ENCODE peak calls at places on chromosomes 6 and 20, in six cellular contexts. One of them, this sample, is unnamed.

GRCh38 chr6:157635388-157636244 is 187.4 kb upstream of the SNX9 start:
- DNase-seq in activated T-cell treated with anti-CD3 and anti-CD28 coated beads for 24 hours: no peak
- DNase-seq in NCI-H1930: no peak
- DNase-seq in stimulated activated CD4-positive, alpha-beta T cell treated with anti-CD3 and anti-CD28 coated beads, Interleukin-1b, Interleukin-23, amount 100 ng/mL, for 1 hour: no peak
- DNase-seq in AML-193: no peak
- DNase-seq in RWPE1: no peak
- DNase-seq in this sample: no peak

GRCh38 chr6:113137411-113137810 is 719.7 kb upstream of the MARCKS start:
- DNase-seq in RWPE1: no peak
- DNase-seq in NCI-H1930: no peak
- DNase-seq in AML-193: no peak
- DNase-seq in stimulated activated CD4-positive, alpha-beta T cell treated with anti-CD3 and anti-CD28 coated beads, Interleukin-1b, Interleukin-23, amount 100 ng/mL, for 1 hour: no peak
- DNase-seq in activated T-cell treated with anti-CD3 and anti-CD28 coated beads for 24 hours: no peak
- DNase-seq in this sample: no peak

GRCh38 chr6:87791982-87792381 is 89.9 kb upstream of the AKIRIN2 start:
- DNase-seq in RWPE1: no peak
- DNase-seq in activated T-cell treated with anti-CD3 and anti-CD28 coated beads for 24 hours: no peak
- DNase-seq in AML-193: no peak
- DNase-seq in NCI-H1930: no peak
- DNase-seq in stimulated activated CD4-positive, alpha-beta T cell treated with anti-CD3 and anti-CD28 coated beads, Interleukin-1b, Interleukin-23, amount 100 ng/mL, for 1 hour: no peak
- DNase-seq in this sample: no peak

GRCh38 chr20:6468751-6469150 is 298.7 kb upstream of the BMP2 start:
- DNase-seq in NCI-H1930: no peak
- DNase-seq in stimulated activated CD4-positive, alpha-beta T cell treated with anti-CD3 and anti-CD28 coated beads, Interleukin-1b, Interleukin-23, amount 100 ng/mL, for 1 hour: no peak
- DNase-seq in activated T-cell treated with anti-CD3 and anti-CD28 coated beads for 24 hours: no peak
- DNase-seq in RWPE1: no peak
- DNase-seq in AML-193: no peak
- DNase-seq in this sample: no peak

GRCh38 chr6:113995632-113996031 is 24.7 kb upstream of the HDAC2 start:
- DNase-seq in activated T-cell treated with anti-CD3 and anti-CD28 coated beads for 24 hours: no peak
- DNase-seq in RWPE1: peak
- DNase-seq in NCI-H1930: no peak
- DNase-seq in stimulated activated CD4-positive, alpha-beta T cell treated with anti-CD3 and anti-CD28 coated beads, Interleukin-1b, Interleukin-23, amount 100 ng/mL, for 1 hour: no peak
- DNase-seq in AML-193: no peak
- DNase-seq in this sample: no peak

GRCh38 chr20:59151820-59152219 is 11.8 kb upstream of the ZNF831 start:
- DNase-seq in NCI-H1930: no peak
- DNase-seq in activated T-cell treated with anti-CD3 and anti-CD28 coated beads for 24 hours: no peak
- DNase-seq in AML-193: no peak
- DNase-seq in RWPE1: no peak
- DNase-seq in stimulated activated CD4-positive, alpha-beta T cell treated with anti-CD3 and anti-CD28 coated beads, Interleukin-1b, Interleukin-23, amount 100 ng/mL, for 1 hour: no peak
- DNase-seq in this sample: no peak

GRCh38 chr20:23456416-23456815 is 3.7 kb upstream of the CST11 start:
- DNase-seq in NCI-H1930: no peak
- DNase-seq in AML-193: no peak
- DNase-seq in activated T-cell treated with anti-CD3 and anti-CD28 coated beads for 24 hours: no peak
- DNase-seq in RWPE1: no peak
- DNase-seq in stimulated activated CD4-positive, alpha-beta T cell treated with anti-CD3 and anti-CD28 coated beads, Interleukin-1b, Interleukin-23, amount 100 ng/mL, for 1 hour: no peak
- DNase-seq in this sample: no peak

GRCh38 chr20:42572320-42573016 is 617.2 kb downstream of the PTPRT start:
- DNase-seq in NCI-H1930: no peak
- DNase-seq in RWPE1: no peak
- DNase-seq in AML-193: no peak
- DNase-seq in stimulated activated CD4-positive, alpha-beta T cell treated with anti-CD3 and anti-CD28 coated beads, Interleukin-1b, Interleukin-23, amount 100 ng/mL, for 1 hour: no peak
- DNase-seq in activated T-cell treated with anti-CD3 and anti-CD28 coated beads for 24 hours: no peak
- DNase-seq in this sample: no peak

GRCh38 chr6:45709834-45710233 is 305.8 kb downstream of the CLIC5 start:
- DNase-seq in NCI-H1930: no peak
- DNase-seq in AML-193: no peak
- DNase-seq in stimulated activated CD4-positive, alpha-beta T cell treated with anti-CD3 and anti-CD28 coated beads, Interleukin-1b, Interleukin-23, amount 100 ng/mL, for 1 hour: no peak
- DNase-seq in activated T-cell treated with anti-CD3 and anti-CD28 coated beads for 24 hours: peak
- DNase-seq in RWPE1: no peak
- DNase-seq in this sample: peak

GRCh38 chr20:5870462-5871021 is 79.8 kb downstream of the TRMT6 start:
- DNase-seq in RWPE1: no peak
- DNase-seq in stimulated activated CD4-positive, alpha-beta T cell treated with anti-CD3 and anti-CD28 coated beads, Interleukin-1b, Interleukin-23, amount 100 ng/mL, for 1 hour: no peak
- DNase-seq in activated T-cell treated with anti-CD3 and anti-CD28 coated beads for 24 hours: no peak
- DNase-seq in AML-193: no peak
- DNase-seq in NCI-H1930: peak
- DNase-seq in this sample: no peak

GRCh38 chr20:25178563-25179438 is 16.7 kb upstream of the ENTPD6 start:
- DNase-seq in NCI-H1930: peak
- DNase-seq in activated T-cell treated with anti-CD3 and anti-CD28 coated beads for 24 hours: no peak
- DNase-seq in AML-193: peak
- DNase-seq in stimulated activated CD4-positive, alpha-beta T cell treated with anti-CD3 and anti-CD28 coated beads, Interleukin-1b, Interleukin-23, amount 100 ng/mL, for 1 hour: no peak
- DNase-seq in RWPE1: peak
- DNase-seq in this sample: no peak

GRCh38 chr6:109069746-109070145 is 24.9 kb downstream of the SESN1 start:
- DNase-seq in RWPE1: no peak
- DNase-seq in AML-193: peak
- DNase-seq in NCI-H1930: no peak
- DNase-seq in activated T-cell treated with anti-CD3 and anti-CD28 coated beads for 24 hours: no peak
- DNase-seq in stimulated activated CD4-positive, alpha-beta T cell treated with anti-CD3 and anti-CD28 coated beads, Interleukin-1b, Interleukin-23, amount 100 ng/mL, for 1 hour: no peak
- DNase-seq in this sample: no peak

GRCh38 chr6:37308084-37308817 is 45.5 kb upstream of the RNF8 start:
- DNase-seq in AML-193: no peak
- DNase-seq in RWPE1: no peak
- DNase-seq in stimulated activated CD4-positive, alpha-beta T cell treated with anti-CD3 and anti-CD28 coated beads, Interleukin-1b, Interleukin-23, amount 100 ng/mL, for 1 hour: no peak
- DNase-seq in activated T-cell treated with anti-CD3 and anti-CD28 coated beads for 24 hours: no peak
- DNase-seq in NCI-H1930: no peak
- DNase-seq in this sample: no peak

GRCh38 chr6:112906737-112907136 is 559.6 kb downstream of the RFPL4B start:
- DNase-seq in activated T-cell treated with anti-CD3 and anti-CD28 coated beads for 24 hours: no peak
- DNase-seq in stimulated activated CD4-positive, alpha-beta T cell treated with anti-CD3 and anti-CD28 coated beads, Interleukin-1b, Interleukin-23, amount 100 ng/mL, for 1 hour: no peak
- DNase-seq in NCI-H1930: no peak
- DNase-seq in RWPE1: no peak
- DNase-seq in AML-193: no peak
- DNase-seq in this sample: no peak

GRCh38 chr20:54633903-54634302 is 158.5 kb downstream of the DOK5 start:
- DNase-seq in AML-193: no peak
- DNase-seq in NCI-H1930: no peak
- DNase-seq in activated T-cell treated with anti-CD3 and anti-CD28 coated beads for 24 hours: no peak
- DNase-seq in RWPE1: no peak
- DNase-seq in stimulated activated CD4-positive, alpha-beta T cell treated with anti-CD3 and anti-CD28 coated beads, Interleukin-1b, Interleukin-23, amount 100 ng/mL, for 1 hour: no peak
- DNase-seq in this sample: peak

GRCh38 chr6:52271852-52272460 is 12.6 kb downstream of the MCM3 start:
- DNase-seq in AML-193: no peak
- DNase-seq in RWPE1: no peak
- DNase-seq in stimulated activated CD4-positive, alpha-beta T cell treated with anti-CD3 and anti-CD28 coated beads, Interleukin-1b, Interleukin-23, amount 100 ng/mL, for 1 hour: no peak
- DNase-seq in NCI-H1930: no peak
- DNase-seq in activated T-cell treated with anti-CD3 and anti-CD28 coated beads for 24 hours: no peak
- DNase-seq in this sample: no peak

GRCh38 chr6:160005211-160005610 is 36.3 kb downstream of the IGF2R start:
- DNase-seq in RWPE1: no peak
- DNase-seq in activated T-cell treated with anti-CD3 and anti-CD28 coated beads for 24 hours: no peak
- DNase-seq in AML-193: no peak
- DNase-seq in NCI-H1930: no peak
- DNase-seq in stimulated activated CD4-positive, alpha-beta T cell treated with anti-CD3 and anti-CD28 coated beads, Interleukin-1b, Interleukin-23, amount 100 ng/mL, for 1 hour: no peak
- DNase-seq in this sample: no peak

GRCh38 chr6:11536795-11537194 is 754 bp upstream of the TMEM170B start:
- DNase-seq in stimulated activated CD4-positive, alpha-beta T cell treated with anti-CD3 and anti-CD28 coated beads, Interleukin-1b, Interleukin-23, amount 100 ng/mL, for 1 hour: no peak
- DNase-seq in AML-193: no peak
- DNase-seq in NCI-H1930: no peak
- DNase-seq in activated T-cell treated with anti-CD3 and anti-CD28 coated beads for 24 hours: no peak
- DNase-seq in RWPE1: no peak
- DNase-seq in this sample: no peak

GRCh38 chr6:143575440-143575839 is 63.9 kb upstream of the FUCA2 start:
- DNase-seq in NCI-H1930: peak
- DNase-seq in activated T-cell treated with anti-CD3 and anti-CD28 coated beads for 24 hours: peak
- DNase-seq in RWPE1: peak
- DNase-seq in AML-193: peak
- DNase-seq in stimulated activated CD4-positive, alpha-beta T cell treated with anti-CD3 and anti-CD28 coated beads, Interleukin-1b, Interleukin-23, amount 100 ng/mL, for 1 hour: no peak
- DNase-seq in this sample: peak

GRCh38 chr20:49706548-49707517 is 6.8 kb downstream of the B4GALT5 start:
- DNase-seq in AML-193: no peak
- DNase-seq in activated T-cell treated with anti-CD3 and anti-CD28 coated beads for 24 hours: no peak
- DNase-seq in RWPE1: no peak
- DNase-seq in stimulated activated CD4-positive, alpha-beta T cell treated with anti-CD3 and anti-CD28 coated beads, Interleukin-1b, Interleukin-23, amount 100 ng/mL, for 1 hour: no peak
- DNase-seq in NCI-H1930: no peak
- DNase-seq in this sample: no peak

GRCh38 chr20:41563087-41563486 is 55.1 kb downstream of the CHD6 start:
- DNase-seq in activated T-cell treated with anti-CD3 and anti-CD28 coated beads for 24 hours: no peak
- DNase-seq in RWPE1: no peak
- DNase-seq in AML-193: no peak
- DNase-seq in stimulated activated CD4-positive, alpha-beta T cell treated with anti-CD3 and anti-CD28 coated beads, Interleukin-1b, Interleukin-23, amount 100 ng/mL, for 1 hour: no peak
- DNase-seq in NCI-H1930: no peak
- DNase-seq in this sample: no peak

GRCh38 chr6:144195671-144196070 is 45.4 kb downstream of the STX11 start:
- DNase-seq in stimulated activated CD4-positive, alpha-beta T cell treated with anti-CD3 and anti-CD28 coated beads, Interleukin-1b, Interleukin-23, amount 100 ng/mL, for 1 hour: no peak
- DNase-seq in RWPE1: peak
- DNase-seq in activated T-cell treated with anti-CD3 and anti-CD28 coated beads for 24 hours: no peak
- DNase-seq in NCI-H1930: no peak
- DNase-seq in AML-193: no peak
- DNase-seq in this sample: no peak

GRCh38 chr20:37259031-37259430 is 2.6 kb downstream of the GHRH start:
- DNase-seq in AML-193: no peak
- DNase-seq in activated T-cell treated with anti-CD3 and anti-CD28 coated beads for 24 hours: no peak
- DNase-seq in stimulated activated CD4-positive, alpha-beta T cell treated with anti-CD3 and anti-CD28 coated beads, Interleukin-1b, Interleukin-23, amount 100 ng/mL, for 1 hour: no peak
- DNase-seq in RWPE1: no peak
- DNase-seq in NCI-H1930: no peak
- DNase-seq in this sample: no peak

GRCh38 chr6:132354517-132355167 is 46.6 kb downstream of the MOXD1 start:
- DNase-seq in RWPE1: peak
- DNase-seq in NCI-H1930: no peak
- DNase-seq in AML-193: no peak
- DNase-seq in activated T-cell treated with anti-CD3 and anti-CD28 coated beads for 24 hours: peak
- DNase-seq in stimulated activated CD4-positive, alpha-beta T cell treated with anti-CD3 and anti-CD28 coated beads, Interleukin-1b, Interleukin-23, amount 100 ng/mL, for 1 hour: no peak
- DNase-seq in this sample: peak

GRCh38 chr20:58645277-58645968 is 5.7 kb upstream of the STX16 start:
- DNase-seq in activated T-cell treated with anti-CD3 and anti-CD28 coated beads for 24 hours: no peak
- DNase-seq in stimulated activated CD4-positive, alpha-beta T cell treated with anti-CD3 and anti-CD28 coated beads, Interleukin-1b, Interleukin-23, amount 100 ng/mL, for 1 hour: no peak
- DNase-seq in AML-193: no peak
- DNase-seq in NCI-H1930: no peak
- DNase-seq in RWPE1: peak
- DNase-seq in this sample: no peak

GRCh38 chr6:35312763-35313125 is 15.1 kb downstream of the DEF6 start:
- DNase-seq in NCI-H1930: no peak
- DNase-seq in stimulated activated CD4-positive, alpha-beta T cell treated with anti-CD3 and anti-CD28 coated beads, Interleukin-1b, Interleukin-23, amount 100 ng/mL, for 1 hour: no peak
- DNase-seq in AML-193: peak
- DNase-seq in activated T-cell treated with anti-CD3 and anti-CD28 coated beads for 24 hours: no peak
- DNase-seq in RWPE1: no peak
- DNase-seq in this sample: no peak

GRCh38 chr20:63457737-63458136 is 14.7 kb downstream of the KCNQ2 start:
- DNase-seq in AML-193: no peak
- DNase-seq in activated T-cell treated with anti-CD3 and anti-CD28 coated beads for 24 hours: no peak
- DNase-seq in NCI-H1930: no peak
- DNase-seq in stimulated activated CD4-positive, alpha-beta T cell treated with anti-CD3 and anti-CD28 coated beads, Interleukin-1b, Interleukin-23, amount 100 ng/mL, for 1 hour: no peak
- DNase-seq in RWPE1: peak
- DNase-seq in this sample: no peak

GRCh38 chr6:140806431-140806830 is 1326.3 kb upstream of the GJE1 start:
- DNase-seq in AML-193: no peak
- DNase-seq in stimulated activated CD4-positive, alpha-beta T cell treated with anti-CD3 and anti-CD28 coated beads, Interleukin-1b, Interleukin-23, amount 100 ng/mL, for 1 hour: no peak
- DNase-seq in RWPE1: peak
- DNase-seq in activated T-cell treated with anti-CD3 and anti-CD28 coated beads for 24 hours: no peak
- DNase-seq in NCI-H1930: no peak
- DNase-seq in this sample: no peak

GRCh38 chr6:34610819-34611477 is 54.8 kb upstream of the SPDEF start:
- DNase-seq in NCI-H1930: no peak
- DNase-seq in stimulated activated CD4-positive, alpha-beta T cell treated with anti-CD3 and anti-CD28 coated beads, Interleukin-1b, Interleukin-23, amount 100 ng/mL, for 1 hour: no peak
- DNase-seq in AML-193: no peak
- DNase-seq in activated T-cell treated with anti-CD3 and anti-CD28 coated beads for 24 hours: no peak
- DNase-seq in RWPE1: peak
- DNase-seq in this sample: no peak

GRCh38 chr20:61765871-61766654 is 299.6 kb downstream of the TAF4 start:
- DNase-seq in RWPE1: peak
- DNase-seq in NCI-H1930: no peak
- DNase-seq in AML-193: no peak
- DNase-seq in activated T-cell treated with anti-CD3 and anti-CD28 coated beads for 24 hours: no peak
- DNase-seq in stimulated activated CD4-positive, alpha-beta T cell treated with anti-CD3 and anti-CD28 coated beads, Interleukin-1b, Interleukin-23, amount 100 ng/mL, for 1 hour: no peak
- DNase-seq in this sample: no peak

GRCh38 chr6:17486680-17487079 is 93.3 kb downstream of the CAP2 start:
- DNase-seq in stimulated activated CD4-positive, alpha-beta T cell treated with anti-CD3 and anti-CD28 coated beads, Interleukin-1b, Interleukin-23, amount 100 ng/mL, for 1 hour: no peak
- DNase-seq in RWPE1: no peak
- DNase-seq in activated T-cell treated with anti-CD3 and anti-CD28 coated beads for 24 hours: no peak
- DNase-seq in NCI-H1930: no peak
- DNase-seq in AML-193: no peak
- DNase-seq in this sample: no peak